ENCODE peak calls at places on chromosome X, in eight cellular contexts. One of them, this sample, is unnamed.

GRCh38 chrX:117835034-117835433 is 281.6 kb downstream of the KLHL13 start:
- DNase-seq in cardiac muscle cell: no peak
- DNase-seq in OCI-LY7: no peak
- DNase-seq in body of pancreas: no peak
- DNase-seq in MCF 10A: no peak
- DNase-seq in WERI-Rb-1: no peak
- DNase-seq in foreskin keratinocyte: no peak
- DNase-seq in Calu3: no peak
- DNase-seq in this sample: no peak

GRCh38 chrX:115957862-115958490 is 212.6 kb upstream of the AGTR2 start:
- DNase-seq in body of pancreas: peak; percentile 35
- DNase-seq in WERI-Rb-1: peak; percentile 72
- DNase-seq in MCF 10A: peak; percentile 26
- DNase-seq in Calu3: no peak
- DNase-seq in foreskin keratinocyte: no peak
- DNase-seq in OCI-LY7: no peak
- DNase-seq in cardiac muscle cell: no peak
- DNase-seq in this sample: no peak

GRCh38 chrX:47644557-47645091 is 5.7 kb downstream of the ELK1 start:
- DNase-seq in MCF 10A: peak; percentile 23
- DNase-seq in foreskin keratinocyte: no peak
- DNase-seq in cardiac muscle cell: peak; percentile 54
- DNase-seq in WERI-Rb-1: no peak
- DNase-seq in OCI-LY7: no peak
- DNase-seq in body of pancreas: no peak
- DNase-seq in Calu3: no peak
- DNase-seq in this sample: no peak

GRCh38 chrX:145856181-145856580 is 38.6 kb downstream of the SLITRK2 start:
- DNase-seq in Calu3: no peak
- DNase-seq in MCF 10A: peak; percentile 52
- DNase-seq in foreskin keratinocyte: no peak
- DNase-seq in WERI-Rb-1: no peak
- DNase-seq in body of pancreas: no peak
- DNase-seq in cardiac muscle cell: no peak
- DNase-seq in OCI-LY7: no peak
- DNase-seq in this sample: no peak

GRCh38 chrX:10726647-10727046 is 106.3 kb upstream of the MID1 start:
- DNase-seq in MCF 10A: no peak
- DNase-seq in Calu3: no peak
- DNase-seq in cardiac muscle cell: peak; percentile 75
- DNase-seq in WERI-Rb-1: no peak
- DNase-seq in body of pancreas: no peak
- DNase-seq in OCI-LY7: no peak
- DNase-seq in foreskin keratinocyte: no peak
- DNase-seq in this sample: no peak

GRCh38 chrX:9327086-9327746 is 137.6 kb upstream of the TBL1X start:
- DNase-seq in MCF 10A: no peak
- DNase-seq in Calu3: no peak
- DNase-seq in cardiac muscle cell: no peak
- DNase-seq in foreskin keratinocyte: no peak
- DNase-seq in OCI-LY7: no peak
- DNase-seq in WERI-Rb-1: no peak
- DNase-seq in body of pancreas: no peak
- DNase-seq in this sample: no peak

GRCh38 chrX:45077748-45078424 is 122.8 kb downstream of the DIPK2B start:
- DNase-seq in OCI-LY7: no peak
- DNase-seq in MCF 10A: no peak
- DNase-seq in foreskin keratinocyte: no peak
- DNase-seq in cardiac muscle cell: no peak
- DNase-seq in WERI-Rb-1: no peak
- DNase-seq in body of pancreas: no peak
- DNase-seq in Calu3: no peak
- DNase-seq in this sample: no peak

GRCh38 chrX:46959101-46959500 is 46.9 kb downstream of the JADE3 start:
- DNase-seq in foreskin keratinocyte: no peak
- DNase-seq in OCI-LY7: no peak
- DNase-seq in MCF 10A: peak; percentile 68
- DNase-seq in cardiac muscle cell: peak; percentile 21
- DNase-seq in Calu3: no peak
- DNase-seq in WERI-Rb-1: no peak
- DNase-seq in body of pancreas: no peak
- DNase-seq in this sample: no peak

GRCh38 chrX:22078117-22078516 is 46.0 kb downstream of the PHEX start:
- DNase-seq in OCI-LY7: no peak
- DNase-seq in body of pancreas: no peak
- DNase-seq in MCF 10A: no peak
- DNase-seq in foreskin keratinocyte: no peak
- DNase-seq in WERI-Rb-1: no peak
- DNase-seq in Calu3: no peak
- DNase-seq in cardiac muscle cell: no peak
- DNase-seq in this sample: no peak

GRCh38 chrX:71621644-71622346 is 3.5 kb upstream of the CXCR3 start:
- DNase-seq in foreskin keratinocyte: no peak
- DNase-seq in MCF 10A: no peak
- DNase-seq in WERI-Rb-1: no peak
- DNase-seq in body of pancreas: no peak
- DNase-seq in Calu3: no peak
- DNase-seq in cardiac muscle cell: peak; percentile 20
- DNase-seq in OCI-LY7: no peak
- DNase-seq in this sample: no peak

GRCh38 chrX:115233497-115234219 is at the start of gene LRCH2:
- DNase-seq in body of pancreas: no peak
- DNase-seq in MCF 10A: no peak
- DNase-seq in Calu3: no peak
- DNase-seq in OCI-LY7: no peak
- DNase-seq in WERI-Rb-1: peak; percentile 71
- DNase-seq in foreskin keratinocyte: no peak
- DNase-seq in cardiac muscle cell: peak; percentile 55
- DNase-seq in this sample: peak; percentile 49

GRCh38 chrX:30992381-30992904 is 79.4 kb downstream of the FTHL17 start:
- DNase-seq in foreskin keratinocyte: no peak
- DNase-seq in WERI-Rb-1: no peak
- DNase-seq in OCI-LY7: no peak
- DNase-seq in MCF 10A: no peak
- DNase-seq in body of pancreas: no peak
- DNase-seq in Calu3: no peak
- DNase-seq in cardiac muscle cell: peak; percentile 2
- DNase-seq in this sample: no peak

GRCh38 chrX:128504496-128504895 is 452.3 kb upstream of the ACTRT1 start:
- DNase-seq in WERI-Rb-1: no peak
- DNase-seq in cardiac muscle cell: no peak
- DNase-seq in OCI-LY7: no peak
- DNase-seq in Calu3: no peak
- DNase-seq in body of pancreas: no peak
- DNase-seq in MCF 10A: no peak
- DNase-seq in foreskin keratinocyte: no peak
- DNase-seq in this sample: no peak

GRCh38 chrX:109537324-109537665 is 651 bp downstream of the NXT2 start:
- DNase-seq in Calu3: peak; percentile 59
- DNase-seq in OCI-LY7: no peak
- DNase-seq in cardiac muscle cell: peak; percentile 80
- DNase-seq in foreskin keratinocyte: peak; percentile 80
- DNase-seq in body of pancreas: peak; percentile 63
- DNase-seq in WERI-Rb-1: no peak
- DNase-seq in MCF 10A: peak; percentile 69
- DNase-seq in this sample: no peak

GRCh38 chrX:53294024-53294648 is 12.8 kb upstream of the IQSEC2 start:
- DNase-seq in cardiac muscle cell: peak; percentile 8
- DNase-seq in foreskin keratinocyte: no peak
- DNase-seq in WERI-Rb-1: no peak
- DNase-seq in body of pancreas: no peak
- DNase-seq in Calu3: no peak
- DNase-seq in OCI-LY7: peak; percentile 4
- DNase-seq in MCF 10A: no peak
- DNase-seq in this sample: no peak

GRCh38 chrX:362351-362750 is 24.4 kb downstream of the PPP2R3B start:
- DNase-seq in Calu3: no peak
- DNase-seq in cardiac muscle cell: no peak
- DNase-seq in WERI-Rb-1: no peak
- DNase-seq in foreskin keratinocyte: no peak
- DNase-seq in MCF 10A: no peak
- DNase-seq in body of pancreas: no peak
- DNase-seq in OCI-LY7: no peak
- DNase-seq in this sample: peak; percentile 2

GRCh38 chrX:129958814-129959492 is 23.5 kb upstream of the BCORL1 start:
- DNase-seq in body of pancreas: no peak
- DNase-seq in foreskin keratinocyte: no peak
- DNase-seq in OCI-LY7: no peak
- DNase-seq in WERI-Rb-1: no peak
- DNase-seq in Calu3: no peak
- DNase-seq in MCF 10A: no peak
- DNase-seq in cardiac muscle cell: no peak
- DNase-seq in this sample: no peak
- TF ChIP-seq CTCF in body of pancreas: no peak
- TF ChIP-seq CTCF in foreskin keratinocyte: no peak
- TF ChIP-seq CTCF in OCI-LY7: no peak
- TF ChIP-seq CTCF in WERI-Rb-1: no peak
- TF ChIP-seq CTCF in Calu3: no peak
- TF ChIP-seq CTCF in MCF 10A: no peak
- TF ChIP-seq CTCF in cardiac muscle cell: no peak
- TF ChIP-seq CTCF in this sample: no peak

DNA sequence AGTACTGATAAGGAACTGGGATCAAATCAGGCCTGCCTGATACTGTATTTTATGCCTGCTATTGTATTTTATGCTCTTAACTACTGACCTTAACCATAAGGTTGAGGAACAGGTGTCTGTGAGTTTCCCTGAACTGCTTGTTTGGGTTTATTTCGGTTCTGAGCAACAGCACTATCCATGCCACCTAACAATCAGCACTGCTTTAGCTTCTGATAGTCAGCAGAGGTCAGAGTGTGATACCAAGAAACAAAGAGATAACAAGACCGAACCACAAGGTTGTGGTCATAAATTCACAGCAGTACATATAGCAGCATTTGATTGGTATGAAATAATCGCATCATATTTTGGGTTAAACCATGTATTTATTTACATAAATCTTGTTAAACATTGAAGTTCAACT is 362.2 kb downstream of the FGF13 start:
- DNase-seq in foreskin keratinocyte: no peak
- DNase-seq in cardiac muscle cell: no peak
- DNase-seq in OCI-LY7: no peak
- DNase-seq in MCF 10A: no peak
- DNase-seq in WERI-Rb-1: no peak
- DNase-seq in body of pancreas: no peak
- DNase-seq in Calu3: no peak
- DNase-seq in this sample: no peak
- TF ChIP-seq CTCF in foreskin keratinocyte: no peak
- TF ChIP-seq CTCF in cardiac muscle cell: no peak
- TF ChIP-seq CTCF in OCI-LY7: no peak
- TF ChIP-seq CTCF in MCF 10A: no peak
- TF ChIP-seq CTCF in WERI-Rb-1: no peak
- TF ChIP-seq CTCF in body of pancreas: no peak
- TF ChIP-seq CTCF in Calu3: no peak
- TF ChIP-seq CTCF in this sample: no peak

GRCh38 chrX:131783555-131784338 is 239.4 kb upstream of the STK26 start:
- DNase-seq in WERI-Rb-1: peak; percentile 77
- DNase-seq in MCF 10A: peak; percentile 94
- DNase-seq in Calu3: no peak
- DNase-seq in body of pancreas: peak; percentile 87
- DNase-seq in cardiac muscle cell: no peak
- DNase-seq in OCI-LY7: no peak
- DNase-seq in foreskin keratinocyte: no peak
- DNase-seq in this sample: no peak

GRCh38 chrX:131779313-131779712 is 235.4 kb downstream of the OR13H1 start:
- DNase-seq in MCF 10A: peak; percentile 27
- DNase-seq in body of pancreas: no peak
- DNase-seq in Calu3: no peak
- DNase-seq in cardiac muscle cell: no peak
- DNase-seq in WERI-Rb-1: no peak
- DNase-seq in OCI-LY7: no peak
- DNase-seq in foreskin keratinocyte: no peak
- DNase-seq in this sample: no peak

DNA sequence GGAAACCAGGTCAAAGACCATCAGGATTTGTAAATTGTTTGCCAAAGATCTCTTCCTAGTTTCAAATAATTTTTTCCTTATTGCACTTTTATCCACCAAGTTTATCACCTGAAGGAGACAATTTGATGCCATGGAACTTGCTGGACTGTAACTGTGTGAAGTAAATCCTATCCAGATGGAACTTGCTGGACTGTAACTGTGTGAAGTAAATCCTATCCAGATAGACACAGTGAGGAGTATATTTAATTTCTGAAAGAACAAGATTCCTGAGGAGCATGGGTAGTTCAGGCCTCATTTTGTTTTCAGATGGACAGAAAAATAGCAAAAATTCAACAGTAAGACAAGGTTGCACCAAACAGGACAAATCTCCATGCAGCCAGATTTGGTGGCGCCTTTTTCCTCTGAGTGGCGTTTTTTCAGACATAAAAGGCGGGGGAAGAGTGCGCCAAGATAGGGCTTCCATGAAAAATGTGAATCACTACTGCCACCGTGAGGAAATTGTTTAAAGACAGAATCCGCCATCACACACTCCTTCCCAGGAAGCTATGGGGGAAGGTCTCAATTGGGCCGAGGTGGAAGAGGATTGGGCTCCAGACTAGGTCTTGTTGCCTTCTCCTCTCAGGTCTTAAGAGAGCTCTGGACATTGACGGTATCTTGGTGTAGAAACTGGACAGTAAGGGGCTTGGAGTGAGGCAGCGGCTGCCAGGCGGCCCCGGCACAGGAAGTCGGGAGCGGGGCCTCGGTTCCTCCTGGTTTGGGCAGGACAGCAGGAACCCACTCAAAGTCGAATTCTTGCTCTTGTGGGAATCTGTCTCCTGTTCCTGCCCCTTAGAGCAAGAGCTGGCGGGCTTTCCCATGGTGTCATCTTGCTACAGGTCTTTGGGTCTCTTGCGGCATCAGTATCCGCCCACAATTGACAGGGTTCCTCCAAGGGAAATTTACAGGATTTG is 234.7 kb downstream of the OR13H1 start:
- DNase-seq in cardiac muscle cell: no peak
- DNase-seq in OCI-LY7: no peak
- DNase-seq in Calu3: no peak
- DNase-seq in WERI-Rb-1: peak; percentile 70
- DNase-seq in foreskin keratinocyte: no peak
- DNase-seq in MCF 10A: peak; percentile 88
- DNase-seq in body of pancreas: peak; percentile 83
- DNase-seq in this sample: no peak
- TF ChIP-seq CTCF in cardiac muscle cell: no peak
- TF ChIP-seq CTCF in OCI-LY7: no peak
- TF ChIP-seq CTCF in Calu3: no peak
- TF ChIP-seq CTCF in WERI-Rb-1: peak; percentile 26
- TF ChIP-seq CTCF in foreskin keratinocyte: no peak
- TF ChIP-seq CTCF in MCF 10A: peak; percentile 39
- TF ChIP-seq CTCF in body of pancreas: no peak
- TF ChIP-seq CTCF in this sample: no peak

DNA sequence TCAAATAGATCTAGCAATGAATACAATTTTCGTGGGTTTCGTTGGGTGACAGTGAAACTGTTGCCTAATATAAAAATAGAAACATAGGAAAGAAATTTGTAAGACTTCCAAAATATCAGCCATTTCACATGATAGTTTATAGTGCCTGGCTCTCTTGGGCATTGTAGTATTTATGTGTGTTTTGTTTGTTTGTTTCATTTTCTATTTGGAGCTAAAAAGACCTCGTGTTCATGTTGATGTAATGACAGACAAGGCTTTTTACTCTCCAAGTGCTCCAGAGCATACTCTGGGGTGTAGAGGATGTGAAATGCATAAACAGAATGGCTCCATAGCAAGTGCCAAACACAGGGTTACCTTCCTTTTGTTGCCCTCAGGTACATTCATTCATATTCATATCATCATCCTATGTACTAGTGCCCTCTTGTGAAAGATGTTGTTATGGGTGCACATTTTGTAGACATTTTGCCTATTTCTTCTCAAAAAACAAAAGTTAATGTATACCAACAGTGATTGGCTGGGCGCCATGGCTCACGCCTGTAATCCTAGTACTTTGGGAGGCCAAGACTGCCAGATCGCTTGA is 100.7 kb upstream of the AMOT start:
- DNase-seq in body of pancreas: no peak
- DNase-seq in OCI-LY7: no peak
- DNase-seq in Calu3: peak; percentile 28
- DNase-seq in MCF 10A: peak; percentile 25
- DNase-seq in WERI-Rb-1: no peak
- DNase-seq in foreskin keratinocyte: peak; percentile 10
- DNase-seq in cardiac muscle cell: no peak
- DNase-seq in this sample: no peak
- TF ChIP-seq CTCF in body of pancreas: no peak
- TF ChIP-seq CTCF in OCI-LY7: no peak
- TF ChIP-seq CTCF in Calu3: no peak
- TF ChIP-seq CTCF in MCF 10A: no peak
- TF ChIP-seq CTCF in WERI-Rb-1: no peak
- TF ChIP-seq CTCF in foreskin keratinocyte: peak; percentile 48
- TF ChIP-seq CTCF in cardiac muscle cell: no peak
- TF ChIP-seq CTCF in this sample: no peak